ENCODE peak calls at places on chromosomes 2 and 18, in ten cellular contexts. R is naive B cell; I is HL-60; X is neural crest cell; S is NCI-H345; P is stimulated activated CD4-positive, alpha-beta T cell treated with anti-CD3 and anti-CD28 coated beads, Interleukin-1b, Interleukin-23, amount 100 ng/mL, for 24 hours; F is fibroblast of mammary gland; T is upper lobe of right lung; N is LoVo; M is fibroblast of the aortic adventitia. E is an unnamed sample.

GRCh38 chr2:175755656-175756386 is 246.2 kb downstream of the LNPK start:
- DNase-seq in S (no peak), X (no peak), I (no peak), T (no peak), R (no peak), P (no peak), N (no peak), M (no peak), F (no peak), E (no peak)

GRCh38 chr2:111121028-111121872 is 536 bp downstream of the BCL2L11 start:
- DNase-seq in S (peak; percentile 63), F (peak; percentile 12), T (peak; percentile 81), N (peak; percentile 9), R (peak; percentile 69), X (peak; percentile 51), M (peak; percentile 23), P (peak; percentile 30), I (no peak), E (no peak)

GRCh38 chr2:151159109-151159690 is 102.5 kb downstream of the RBM43 start:
- DNase-seq in M (no peak), F (no peak), S (peak; percentile 4), P (no peak), N (no peak), R (no peak), X (no peak), I (no peak), T (no peak), E (no peak)

GRCh38 chr18:45505497-45506206 is 109.6 kb upstream of the SLC14A2 start:
- DNase-seq in S (no peak), F (peak; percentile 85), X (no peak), P (no peak), N (no peak), T (no peak), I (no peak), R (no peak), M (no peak), E (no peak)

GRCh38 chr2:216284708-216285107 is 87.6 kb downstream of the MARCHF4 start:
- DNase-seq in R (no peak), S (no peak), F (no peak), M (no peak), T (no peak), P (no peak), I (no peak), X (no peak), N (no peak), E (no peak)

GRCh38 chr2:72141881-72142742 is 5.5 kb downstream of the CYP26B1 start:
- DNase-seq in T (peak; percentile 46), M (no peak), I (no peak), R (no peak), S (no peak), F (no peak), P (no peak), N (no peak), X (no peak), E (no peak)

GRCh38 chr18:79919089-79919488 is 32.4 kb downstream of the SLC66A2 start:
- DNase-seq in R (no peak), P (no peak), M (no peak), S (no peak), F (no peak), I (no peak), N (no peak), X (no peak), T (peak; percentile 55), E (no peak)

GRCh38 chr18:14179306-14179705 is 47.1 kb upstream of the ZNF519 start:
- DNase-seq in S (no peak), T (no peak), P (no peak), M (no peak), X (no peak), R (no peak), F (peak; percentile 0), I (no peak), N (no peak), E (no peak)

GRCh38 chr2:225030089-225030653 is 12.1 kb downstream of the DOCK10 start:
- DNase-seq in F (no peak), S (no peak), R (no peak), M (no peak), N (no peak), X (no peak), P (no peak), I (no peak), T (no peak), E (no peak)

GRCh38 chr2:120512321-120512710 is 166.4 kb downstream of the INHBB start:
- DNase-seq in I (no peak), X (no peak), R (no peak), S (no peak), F (no peak), P (no peak), T (no peak), M (no peak), N (no peak), E (no peak)